ENCODE peak calls at places on chromosomes 1 and 21, in five cellular contexts. U, C, R, V and P are unnamed samples.

GRCh38 chr1:232589111-232589808 is 40.7 kb downstream of the SIPA1L2 start:
- DNase-seq in V (no peak), R (no peak), U (no peak), C (no peak), P (no peak)

GRCh38 chr21:35481005-35481404 is 431.9 kb upstream of the RUNX1 start:
- DNase-seq in V (no peak), C (no peak), R (no peak), U (no peak), P (no peak)

GRCh38 chr1:22102746-22103145 is 40.2 kb downstream of the WNT4 start:
- DNase-seq in C (no peak), U (no peak), R (no peak), V (no peak), P (no peak)

GRCh38 chr1:117661027-117661426 is 55.2 kb downstream of the TENT5C start:
- DNase-seq in R (no peak), V (no peak), U (no peak), C (no peak), P (no peak)

GRCh38 chr1:152796421-152796820 is at the start of gene LCE1D:
- DNase-seq in R (no peak), C (no peak), V (no peak), U (no peak), P (no peak)

GRCh38 chr1:181141431-181141910 is 53.0 kb downstream of the IER5 start:
- DNase-seq in V (no peak), R (no peak), C (no peak), U (no peak), P (peak)

GRCh38 chr1:159958721-159959380 is 4.8 kb upstream of the SLAMF9 start:
- DNase-seq in V (no peak), U (no peak), R (no peak), C (no peak), P (no peak)

GRCh38 chr1:76381450-76382108 is 307.0 kb downstream of the ST6GALNAC3 start:
- DNase-seq in R (no peak), C (no peak), U (no peak), V (no peak), P (no peak)

GRCh38 chr21:33406493-33406892 is 3.3 kb downstream of the IFNGR2 start:
- DNase-seq in R (no peak), U (no peak), C (no peak), V (no peak), P (no peak)

GRCh38 chr1:182752827-182753104 is 36.8 kb upstream of the NPL start:
- DNase-seq in R (no peak), U (no peak), V (no peak), C (no peak), P (no peak)

GRCh38 chr21:17466166-17466565 is 46.7 kb upstream of the CXADR start:
- DNase-seq in V (no peak), C (peak), R (no peak), U (no peak), P (peak)

GRCh38 chr1:119617751-119618691 is 30.0 kb downstream of the ZNF697 start:
- DNase-seq in C (no peak), U (no peak), R (no peak), V (no peak), P (peak)

GRCh38 chr1:179529482-179529881 is 46.3 kb downstream of the NPHS2 start:
- DNase-seq in U (no peak), C (no peak), R (no peak), V (no peak), P (no peak)

GRCh38 chr1:218090459-218090858 is 194.6 kb upstream of the RRP15 start:
- DNase-seq in R (no peak), U (no peak), V (no peak), C (no peak), P (no peak)

GRCh38 chr1:78617615-78618026 is 2.6 kb upstream of the IFI44L start:
- DNase-seq in R (peak), V (peak), C (peak), U (peak), P (peak)

GRCh38 chr1:23930270-23930669 is 17.1 kb upstream of the CNR2 start:
- DNase-seq in U (no peak), R (no peak), V (no peak), C (no peak), P (no peak)

GRCh38 chr1:203158423-203158822 is 17.2 kb downstream of the MYBPH start:
- DNase-seq in C (no peak), U (no peak), V (no peak), R (no peak), P (no peak)

GRCh38 chr1:39491146-39491921 is at the start of gene BMP8A:
- DNase-seq in R (peak), U (peak), C (peak), V (peak), P (peak)

GRCh38 chr1:15348648-15349047 is 61.0 kb upstream of the EFHD2 start:
- DNase-seq in C (no peak), V (peak), R (no peak), U (no peak), P (no peak)

GRCh38 chr1:38576241-38576640 is 283.3 kb downstream of the RRAGC start:
- DNase-seq in C (no peak), V (no peak), R (no peak), U (no peak), P (no peak)

GRCh38 chr21:38376235-38376634 is 119.4 kb downstream of the KCNJ15 start:
- DNase-seq in U (no peak), R (no peak), C (no peak), V (no peak), P (no peak)

GRCh38 chr21:45886610-45887026 is 95.0 kb upstream of the COL6A1 start:
- DNase-seq in R (no peak), U (no peak), V (peak), C (no peak), P (no peak)

GRCh38 chr1:89608627-89609338 is 24.1 kb upstream of the LRRC8C start:
- DNase-seq in R (no peak), U (no peak), C (no peak), V (peak), P (no peak)

GRCh38 chr1:41700581-41700980 is 216.1 kb upstream of the EDN2 start:
- DNase-seq in V (no peak), U (no peak), R (no peak), C (no peak), P (no peak)

GRCh38 chr1:7847599-7847998 is 5.3 kb downstream of the UTS2 start:
- DNase-seq in C (no peak), V (no peak), R (no peak), U (no peak), P (no peak)

GRCh38 chr1:47558601-47559593 is 121.1 kb downstream of the FOXD2 start:
- DNase-seq in C (peak), R (no peak), V (peak), U (no peak), P (peak)